ENCODE peak calls at places on chromosomes 3 and 15, in four cellular contexts. One of them, this sample, is unnamed.

GRCh38 chr3:153414972-153415371 is 252.9 kb downstream of the RAP2B start:
- DNase-seq in mesothelial cell of epicardium: no peak
- DNase-seq in ovary: no peak
- DNase-seq in hepatocyte: no peak
- DNase-seq in this sample: no peak

GRCh38 chr3:174767853-174768382 is 91.2 kb upstream of the NAALADL2 start:
- DNase-seq in hepatocyte: no peak
- DNase-seq in mesothelial cell of epicardium: no peak
- DNase-seq in ovary: no peak
- DNase-seq in this sample: no peak

GRCh38 chr15:59329570-59330350 is 42.9 kb downstream of the MYO1E start:
- DNase-seq in hepatocyte: peak; percentile 42
- DNase-seq in mesothelial cell of epicardium: no peak
- DNase-seq in ovary: no peak
- DNase-seq in this sample: no peak

GRCh38 chr15:47737424-47737823 is 20.1 kb downstream of the SEMA6D start:
- DNase-seq in ovary: no peak
- DNase-seq in mesothelial cell of epicardium: no peak
- DNase-seq in hepatocyte: no peak
- DNase-seq in this sample: no peak

GRCh38 chr3:81891496-81891895 is 130.1 kb upstream of the GBE1 start:
- DNase-seq in ovary: no peak
- DNase-seq in hepatocyte: no peak
- DNase-seq in mesothelial cell of epicardium: no peak
- DNase-seq in this sample: no peak

GRCh38 chr3:16142350-16143050 is 32.0 kb upstream of the GALNT15 start:
- DNase-seq in mesothelial cell of epicardium: no peak
- DNase-seq in hepatocyte: no peak
- DNase-seq in ovary: no peak
- DNase-seq in this sample: no peak

GRCh38 chr15:90364251-90364650 is 12.2 kb downstream of the ZNF774 start:
- DNase-seq in ovary: no peak
- DNase-seq in hepatocyte: no peak
- DNase-seq in mesothelial cell of epicardium: no peak
- DNase-seq in this sample: no peak

GRCh38 chr15:50669611-50670010 is 17.0 kb downstream of the TRPM7 start:
- DNase-seq in mesothelial cell of epicardium: no peak
- DNase-seq in ovary: no peak
- DNase-seq in hepatocyte: no peak
- DNase-seq in this sample: no peak

GRCh38 chr15:27495963-27496459 is 525.0 kb downstream of the GABRG3 start:
- DNase-seq in ovary: no peak
- DNase-seq in mesothelial cell of epicardium: no peak
- DNase-seq in hepatocyte: no peak
- DNase-seq in this sample: no peak

GRCh38 chr3:39378092-39378491 is 5.1 kb upstream of the SLC25A38 start:
- DNase-seq in mesothelial cell of epicardium: no peak
- DNase-seq in hepatocyte: peak; percentile 79
- DNase-seq in ovary: peak; percentile 32
- DNase-seq in this sample: peak; percentile 9

DNA sequence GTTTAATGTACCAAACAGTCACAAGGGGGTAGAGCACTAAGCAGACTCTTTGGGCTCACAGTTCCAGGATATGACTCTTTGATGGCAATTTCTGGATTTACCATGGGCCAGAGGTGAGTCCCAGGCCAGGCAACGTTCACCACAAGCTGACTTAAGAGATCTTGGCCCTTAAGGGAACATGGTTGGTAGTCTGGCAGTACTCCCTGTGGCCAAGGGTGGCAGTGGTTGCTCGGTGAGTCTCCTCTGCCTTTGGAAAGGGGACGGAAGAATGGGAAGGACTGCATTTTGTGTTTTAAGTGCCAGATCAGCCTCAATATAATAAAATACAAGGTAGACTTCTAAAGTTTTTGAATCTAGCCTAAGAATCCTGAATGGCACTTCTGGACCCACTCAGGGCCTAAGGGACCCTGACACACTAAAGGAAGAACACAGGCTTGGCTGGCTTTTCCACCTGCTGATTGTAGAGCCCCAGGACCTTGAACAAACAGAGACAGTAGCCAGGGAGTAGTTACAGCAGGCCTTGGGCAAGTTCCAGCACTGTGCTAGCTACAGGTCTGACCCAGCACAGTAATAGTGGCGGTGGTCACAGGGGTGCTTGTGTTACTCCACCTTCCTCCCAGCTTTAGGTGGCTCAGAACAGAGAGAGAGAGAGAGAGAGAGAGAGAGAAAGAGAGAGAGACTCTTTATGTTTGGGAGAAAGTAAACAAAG is 730.7 kb upstream of the ALCAM start:
- DNase-seq in ovary: no peak
- DNase-seq in mesothelial cell of epicardium: no peak
- DNase-seq in hepatocyte: no peak
- DNase-seq in this sample: no peak
- TF ChIP-seq CTCF in ovary: no peak
- TF ChIP-seq CTCF in mesothelial cell of epicardium: no peak
- TF ChIP-seq CTCF in hepatocyte: no peak
- TF ChIP-seq CTCF in this sample: peak; percentile 18

DNA sequence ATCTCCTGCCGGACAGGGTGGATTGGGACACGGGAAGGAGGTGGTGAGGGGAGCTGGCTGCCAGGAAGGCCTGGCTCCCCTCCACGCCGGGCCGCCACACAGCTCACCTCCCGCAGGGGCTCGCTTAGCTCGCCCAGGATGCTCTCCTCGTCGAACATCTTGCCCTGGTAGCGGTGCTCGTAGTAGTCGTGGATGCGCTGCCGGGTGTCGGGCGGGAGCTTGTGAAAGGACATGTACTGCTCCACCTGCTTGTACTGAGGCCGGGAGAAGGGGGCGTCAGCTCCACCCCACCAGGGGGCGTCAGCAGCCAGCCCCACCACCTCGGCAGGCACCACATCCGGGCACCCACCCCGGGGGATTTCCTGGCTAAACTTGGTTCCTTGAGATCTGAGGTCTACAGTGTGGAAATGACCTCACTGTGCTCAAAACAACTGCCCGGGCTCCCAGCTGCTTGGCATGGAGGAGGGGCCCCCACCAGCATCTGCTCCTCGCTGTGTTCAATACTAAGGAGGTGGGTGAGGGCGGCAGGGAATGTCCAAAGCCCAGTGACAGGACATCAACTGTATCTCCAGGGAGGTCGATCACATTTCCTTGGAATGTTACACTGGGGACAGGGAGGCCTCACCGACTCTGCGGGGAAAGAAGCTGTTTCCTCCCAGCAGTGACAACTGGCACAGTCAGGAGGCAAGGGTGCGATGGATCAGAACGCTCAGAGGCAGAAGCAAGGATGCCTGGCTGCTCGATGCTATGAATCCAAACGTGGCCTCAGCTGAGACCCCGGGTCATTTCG is 43.4 kb downstream of the HCN4 start:
- DNase-seq in mesothelial cell of epicardium: no peak
- DNase-seq in hepatocyte: no peak
- DNase-seq in ovary: no peak
- DNase-seq in this sample: no peak
- TF ChIP-seq CTCF in mesothelial cell of epicardium: no peak
- TF ChIP-seq CTCF in hepatocyte: no peak
- TF ChIP-seq CTCF in ovary: no peak
- TF ChIP-seq CTCF in this sample: peak; percentile 18

GRCh38 chr3:191809326-191809949 is 348.5 kb downstream of the PYDC2 start:
- DNase-seq in mesothelial cell of epicardium: no peak
- DNase-seq in hepatocyte: no peak
- DNase-seq in ovary: no peak
- DNase-seq in this sample: no peak
- TF ChIP-seq CTCF in mesothelial cell of epicardium: no peak
- TF ChIP-seq CTCF in hepatocyte: no peak
- TF ChIP-seq CTCF in ovary: no peak
- TF ChIP-seq CTCF in this sample: no peak

DNA sequence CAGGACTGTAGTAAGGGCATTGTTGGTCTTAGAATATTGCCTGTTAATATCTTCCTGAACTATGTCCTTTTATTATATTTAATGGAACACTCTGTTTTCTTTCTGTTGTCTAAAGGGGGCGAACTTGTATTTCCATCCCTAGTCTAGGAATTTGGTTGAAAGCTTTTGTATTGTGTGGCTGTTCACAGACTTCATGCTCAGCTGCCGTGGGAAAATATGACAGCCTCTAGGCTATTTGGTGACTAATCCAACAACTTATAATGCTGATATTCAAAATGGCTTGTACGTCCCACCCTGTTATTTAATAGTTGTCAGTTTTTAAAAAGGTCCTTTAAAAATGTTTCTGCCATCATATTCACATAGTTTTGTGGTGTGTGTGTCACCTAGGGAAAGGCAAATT is 202.6 kb downstream of the KLHL25 start:
- DNase-seq in mesothelial cell of epicardium: no peak
- DNase-seq in ovary: no peak
- DNase-seq in hepatocyte: no peak
- DNase-seq in this sample: no peak
- TF ChIP-seq CTCF in mesothelial cell of epicardium: no peak
- TF ChIP-seq CTCF in ovary: peak; percentile 6
- TF ChIP-seq CTCF in hepatocyte: peak; percentile 28
- TF ChIP-seq CTCF in this sample: peak; percentile 44

GRCh38 chr3:184299488-184300376 is 691 bp downstream of the PSMD2 start:
- DNase-seq in ovary: no peak
- DNase-seq in mesothelial cell of epicardium: no peak
- DNase-seq in hepatocyte: peak; percentile 44
- DNase-seq in this sample: no peak

GRCh38 chr3:184308744-184309143 is 5.7 kb upstream of the EIF4G1 start:
- DNase-seq in mesothelial cell of epicardium: no peak
- DNase-seq in hepatocyte: no peak
- DNase-seq in ovary: no peak
- DNase-seq in this sample: no peak

GRCh38 chr3:184300377-184300717 is 1.3 kb downstream of the PSMD2 start:
- DNase-seq in mesothelial cell of epicardium: no peak
- DNase-seq in hepatocyte: no peak
- DNase-seq in ovary: no peak
- DNase-seq in this sample: no peak

GRCh38 chr3:184306573-184306972 is 7.5 kb downstream of the PSMD2 start:
- DNase-seq in hepatocyte: no peak
- DNase-seq in ovary: no peak
- DNase-seq in mesothelial cell of epicardium: no peak
- DNase-seq in this sample: no peak

DNA sequence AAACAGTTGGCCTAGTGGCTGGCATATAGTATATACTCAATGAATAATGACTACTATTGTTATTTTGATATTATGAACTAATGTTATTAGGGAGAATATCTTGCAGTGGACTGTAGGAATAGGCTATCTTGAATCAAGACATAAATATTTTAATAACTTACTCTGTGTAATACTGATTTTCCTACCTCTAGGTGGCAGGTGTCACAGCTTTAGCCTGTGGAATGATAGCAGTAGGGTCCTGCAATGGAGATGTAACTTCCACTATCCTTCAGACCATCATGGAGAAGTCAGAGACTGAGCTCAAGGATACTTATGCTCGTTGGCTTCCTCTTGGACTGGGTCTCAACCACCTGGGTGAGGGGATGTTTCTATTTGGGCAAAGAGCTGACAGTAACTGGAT is 6.5 kb downstream of the PSMD2 start:
- DNase-seq in ovary: no peak
- DNase-seq in hepatocyte: no peak
- DNase-seq in mesothelial cell of epicardium: no peak
- DNase-seq in this sample: no peak
- TF ChIP-seq CTCF in ovary: peak; percentile 6
- TF ChIP-seq CTCF in hepatocyte: peak; percentile 35
- TF ChIP-seq CTCF in mesothelial cell of epicardium: peak; percentile 38
- TF ChIP-seq CTCF in this sample: peak; percentile 58

DNA sequence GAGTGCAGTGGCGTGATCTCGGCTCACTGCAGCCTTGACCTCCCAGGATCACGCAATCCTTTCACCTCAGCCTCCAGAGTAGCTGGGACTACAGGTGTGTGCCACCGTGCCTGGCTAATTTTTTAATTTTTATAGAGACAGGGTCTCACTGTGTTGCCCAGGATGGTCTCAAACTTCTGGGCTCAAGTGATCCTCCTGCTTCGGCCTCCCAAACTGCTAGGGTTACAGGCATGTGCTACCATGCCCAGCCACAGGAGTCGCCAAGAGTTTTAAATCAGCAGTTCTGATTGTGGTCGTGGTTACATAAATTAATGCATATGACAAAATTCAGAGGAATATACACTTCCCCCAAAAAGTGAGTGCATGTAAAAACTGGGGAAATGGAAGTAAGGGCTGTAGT is 33.0 kb downstream of the MEGF11 start:
- DNase-seq in ovary: no peak
- DNase-seq in hepatocyte: no peak
- DNase-seq in mesothelial cell of epicardium: no peak
- DNase-seq in this sample: no peak
- TF ChIP-seq CTCF in ovary: no peak
- TF ChIP-seq CTCF in hepatocyte: no peak
- TF ChIP-seq CTCF in mesothelial cell of epicardium: no peak
- TF ChIP-seq CTCF in this sample: no peak

DNA sequence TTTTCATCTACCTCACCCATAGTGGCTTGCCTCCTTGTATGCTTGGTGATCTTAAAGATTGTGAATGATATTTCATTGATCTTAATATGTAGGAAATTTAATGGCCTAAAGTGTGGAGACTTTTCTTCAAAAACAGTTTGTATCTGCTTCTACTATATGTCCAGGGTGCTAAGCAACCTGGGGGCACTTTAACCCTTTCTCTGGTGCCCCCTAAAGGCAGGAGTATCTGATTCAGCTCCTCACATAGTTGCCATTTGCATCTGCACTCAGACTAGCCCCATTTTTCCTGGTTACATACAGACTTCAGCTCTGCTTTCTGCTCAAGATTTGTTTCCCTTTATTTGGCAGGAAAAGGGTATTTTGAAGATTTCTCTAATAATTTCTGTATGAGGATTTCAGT is 5.2 kb upstream of the PFN2 start:
- DNase-seq in ovary: no peak
- DNase-seq in hepatocyte: no peak
- DNase-seq in mesothelial cell of epicardium: no peak
- DNase-seq in this sample: no peak
- TF ChIP-seq CTCF in ovary: no peak
- TF ChIP-seq CTCF in hepatocyte: no peak
- TF ChIP-seq CTCF in mesothelial cell of epicardium: no peak
- TF ChIP-seq CTCF in this sample: no peak

GRCh38 chr3:8816106-8816505 is 46.7 kb upstream of the OXTR start:
- DNase-seq in mesothelial cell of epicardium: no peak
- DNase-seq in hepatocyte: no peak
- DNase-seq in ovary: no peak
- DNase-seq in this sample: no peak
- TF ChIP-seq CTCF in mesothelial cell of epicardium: no peak
- TF ChIP-seq CTCF in hepatocyte: no peak
- TF ChIP-seq CTCF in ovary: no peak
- TF ChIP-seq CTCF in this sample: no peak

GRCh38 chr3:73572371-73572770 is 52.4 kb downstream of the PDZRN3 start:
- DNase-seq in mesothelial cell of epicardium: no peak
- DNase-seq in hepatocyte: peak; percentile 68
- DNase-seq in ovary: no peak
- DNase-seq in this sample: no peak
- TF ChIP-seq CTCF in mesothelial cell of epicardium: no peak
- TF ChIP-seq CTCF in hepatocyte: no peak
- TF ChIP-seq CTCF in ovary: no peak
- TF ChIP-seq CTCF in this sample: no peak